ENCODE peak calls at places on chromosome 10, in four cellular contexts. One of them, this sample, is unnamed.

GRCh38 chr10:77226871-77227557 is 410.6 kb downstream of the KCNMA1 start:
- DNase-seq in prostate gland: no peak
- DNase-seq in stimulated activated CD4-positive, alpha-beta T cell treated with anti-CD3 and anti-CD28 coated beads, TNF-alpha, amount 100 ng/mL, for 4 hours: no peak
- DNase-seq in fibroblast of the aortic adventitia: no peak
- DNase-seq in this sample: no peak

GRCh38 chr10:44030132-44030531 is 354.8 kb downstream of the CXCL12 start:
- DNase-seq in prostate gland: no peak
- DNase-seq in stimulated activated CD4-positive, alpha-beta T cell treated with anti-CD3 and anti-CD28 coated beads, TNF-alpha, amount 100 ng/mL, for 4 hours: no peak
- DNase-seq in fibroblast of the aortic adventitia: peak; percentile 5
- DNase-seq in this sample: no peak

GRCh38 chr10:19133992-19134391 is 85.4 kb downstream of the MALRD1 start:
- DNase-seq in prostate gland: no peak
- DNase-seq in stimulated activated CD4-positive, alpha-beta T cell treated with anti-CD3 and anti-CD28 coated beads, TNF-alpha, amount 100 ng/mL, for 4 hours: no peak
- DNase-seq in fibroblast of the aortic adventitia: no peak
- DNase-seq in this sample: no peak

GRCh38 chr10:100510533-100511308 is 8.9 kb downstream of the SEC31B start:
- DNase-seq in prostate gland: peak; percentile 73
- DNase-seq in stimulated activated CD4-positive, alpha-beta T cell treated with anti-CD3 and anti-CD28 coated beads, TNF-alpha, amount 100 ng/mL, for 4 hours: peak; percentile 28
- DNase-seq in fibroblast of the aortic adventitia: no peak
- DNase-seq in this sample: no peak

GRCh38 chr10:22620140-22620857 is 94.1 kb downstream of the PIP4K2A start:
- DNase-seq in prostate gland: no peak
- DNase-seq in stimulated activated CD4-positive, alpha-beta T cell treated with anti-CD3 and anti-CD28 coated beads, TNF-alpha, amount 100 ng/mL, for 4 hours: no peak
- DNase-seq in fibroblast of the aortic adventitia: peak; percentile 99
- DNase-seq in this sample: peak; percentile 94

GRCh38 chr10:47402681-47403301 is 18.7 kb upstream of the ZNF488 start:
- DNase-seq in prostate gland: no peak
- DNase-seq in stimulated activated CD4-positive, alpha-beta T cell treated with anti-CD3 and anti-CD28 coated beads, TNF-alpha, amount 100 ng/mL, for 4 hours: no peak
- DNase-seq in fibroblast of the aortic adventitia: peak; percentile 89
- DNase-seq in this sample: peak; percentile 83

GRCh38 chr10:79387974-79388850 is 40.9 kb downstream of the PPIF start:
- DNase-seq in prostate gland: peak; percentile 2
- DNase-seq in stimulated activated CD4-positive, alpha-beta T cell treated with anti-CD3 and anti-CD28 coated beads, TNF-alpha, amount 100 ng/mL, for 4 hours: no peak
- DNase-seq in fibroblast of the aortic adventitia: no peak
- DNase-seq in this sample: no peak

GRCh38 chr10:35367991-35368390 is 31.7 kb downstream of the CCNY start:
- DNase-seq in prostate gland: no peak
- DNase-seq in stimulated activated CD4-positive, alpha-beta T cell treated with anti-CD3 and anti-CD28 coated beads, TNF-alpha, amount 100 ng/mL, for 4 hours: no peak
- DNase-seq in fibroblast of the aortic adventitia: no peak
- DNase-seq in this sample: no peak

GRCh38 chr10:128306966-128307365 is 180.7 kb upstream of the MKI67 start:
- DNase-seq in prostate gland: no peak
- DNase-seq in stimulated activated CD4-positive, alpha-beta T cell treated with anti-CD3 and anti-CD28 coated beads, TNF-alpha, amount 100 ng/mL, for 4 hours: no peak
- DNase-seq in fibroblast of the aortic adventitia: no peak
- DNase-seq in this sample: no peak

GRCh38 chr10:77613476-77614130 is 24.0 kb downstream of the KCNMA1 start:
- DNase-seq in prostate gland: peak; percentile 18
- DNase-seq in stimulated activated CD4-positive, alpha-beta T cell treated with anti-CD3 and anti-CD28 coated beads, TNF-alpha, amount 100 ng/mL, for 4 hours: no peak
- DNase-seq in fibroblast of the aortic adventitia: no peak
- DNase-seq in this sample: no peak

GRCh38 chr10:47154762-47155161 is 145.2 kb upstream of the GDF10 start:
- DNase-seq in prostate gland: no peak
- DNase-seq in stimulated activated CD4-positive, alpha-beta T cell treated with anti-CD3 and anti-CD28 coated beads, TNF-alpha, amount 100 ng/mL, for 4 hours: no peak
- DNase-seq in fibroblast of the aortic adventitia: no peak
- DNase-seq in this sample: no peak

GRCh38 chr10:74681917-74682627 is 144.3 kb upstream of the KAT6B start:
- DNase-seq in prostate gland: no peak
- DNase-seq in stimulated activated CD4-positive, alpha-beta T cell treated with anti-CD3 and anti-CD28 coated beads, TNF-alpha, amount 100 ng/mL, for 4 hours: no peak
- DNase-seq in fibroblast of the aortic adventitia: no peak
- DNase-seq in this sample: no peak

GRCh38 chr10:6491841-6492609 is 88.1 kb downstream of the PRKCQ start:
- DNase-seq in prostate gland: no peak
- DNase-seq in stimulated activated CD4-positive, alpha-beta T cell treated with anti-CD3 and anti-CD28 coated beads, TNF-alpha, amount 100 ng/mL, for 4 hours: no peak
- DNase-seq in fibroblast of the aortic adventitia: no peak
- DNase-seq in this sample: no peak